ENCODE peak calls at places on chromosomes 12 and 14, in nine cellular contexts. One of them, this sample, is unnamed. For H3K27me3 and H3K36me3, the result is how much of the 10 kb centered on the place peaks cover.

GRCh38 chr12:27780612-27781408 is 774 bp upstream of the MANSC4 start:
- DNase-seq in heart right ventricle: no peak
- DNase-seq in WERI-Rb-1: peak
- DNase-seq in CD8-positive, alpha-beta T cell: peak
- DNase-seq in upper lobe of right lung: no peak
- DNase-seq in stomach: peak
- DNase-seq in ascending aorta: no peak
- DNase-seq in endodermal cell: peak
- DNase-seq in brain microvascular endothelial cell: peak
- DNase-seq in this sample: peak

GRCh38 chr12:9961901-9962300 is 9.3 kb upstream of the CLEC12A start:
- DNase-seq in upper lobe of right lung: no peak
- DNase-seq in WERI-Rb-1: no peak
- DNase-seq in CD8-positive, alpha-beta T cell: no peak
- DNase-seq in stomach: no peak
- DNase-seq in heart right ventricle: no peak
- DNase-seq in brain microvascular endothelial cell: no peak
- DNase-seq in ascending aorta: no peak
- DNase-seq in endodermal cell: no peak
- DNase-seq in this sample: no peak

GRCh38 chr14:105376521-105377440 is 21.6 kb upstream of the TEX22 start:
- DNase-seq in brain microvascular endothelial cell: no peak
- DNase-seq in upper lobe of right lung: no peak
- DNase-seq in ascending aorta: no peak
- DNase-seq in CD8-positive, alpha-beta T cell: no peak
- DNase-seq in endodermal cell: peak
- DNase-seq in heart right ventricle: no peak
- DNase-seq in WERI-Rb-1: no peak
- DNase-seq in stomach: no peak
- DNase-seq in this sample: no peak

GRCh38 chr12:20127401-20127800 is 240.9 kb upstream of the PDE3A start:
- DNase-seq in upper lobe of right lung: no peak
- DNase-seq in stomach: no peak
- DNase-seq in WERI-Rb-1: no peak
- DNase-seq in heart right ventricle: no peak
- DNase-seq in endodermal cell: no peak
- DNase-seq in ascending aorta: no peak
- DNase-seq in CD8-positive, alpha-beta T cell: no peak
- DNase-seq in brain microvascular endothelial cell: no peak
- DNase-seq in this sample: no peak

GRCh38 chr12:76685246-76685678 is 78.7 kb upstream of the ZDHHC17 start:
- DNase-seq in upper lobe of right lung: no peak
- DNase-seq in heart right ventricle: peak
- DNase-seq in CD8-positive, alpha-beta T cell: no peak
- DNase-seq in endodermal cell: peak
- DNase-seq in stomach: no peak
- DNase-seq in ascending aorta: no peak
- DNase-seq in WERI-Rb-1: no peak
- DNase-seq in brain microvascular endothelial cell: peak
- DNase-seq in this sample: peak

GRCh38 chr14:32077081-32078029 is at the start of gene ARHGAP5:
- DNase-seq in ascending aorta: peak
- DNase-seq in upper lobe of right lung: no peak
- DNase-seq in WERI-Rb-1: no peak
- DNase-seq in brain microvascular endothelial cell: peak
- DNase-seq in heart right ventricle: no peak
- DNase-seq in stomach: peak
- DNase-seq in endodermal cell: peak
- DNase-seq in CD8-positive, alpha-beta T cell: peak
- DNase-seq in this sample: no peak

GRCh38 chr12:107379852-107380567 is 286.7 kb upstream of the CRY1 start:
- DNase-seq in brain microvascular endothelial cell: peak
- DNase-seq in stomach: peak
- DNase-seq in CD8-positive, alpha-beta T cell: no peak
- DNase-seq in upper lobe of right lung: no peak
- DNase-seq in heart right ventricle: no peak
- DNase-seq in WERI-Rb-1: peak
- DNase-seq in ascending aorta: no peak
- DNase-seq in endodermal cell: no peak
- DNase-seq in this sample: peak

GRCh38 chr14:61911534-61911933 is 149.3 kb downstream of the SNAPC1 start:
- DNase-seq in brain microvascular endothelial cell: no peak
- DNase-seq in WERI-Rb-1: no peak
- DNase-seq in CD8-positive, alpha-beta T cell: no peak
- DNase-seq in stomach: no peak
- DNase-seq in endodermal cell: no peak
- DNase-seq in ascending aorta: no peak
- DNase-seq in heart right ventricle: no peak
- DNase-seq in upper lobe of right lung: no peak
- DNase-seq in this sample: no peak

GRCh38 chr14:69376439-69376838 is 21.7 kb downstream of the ERH start:
- DNase-seq in CD8-positive, alpha-beta T cell: no peak
- DNase-seq in ascending aorta: no peak
- DNase-seq in endodermal cell: no peak
- DNase-seq in brain microvascular endothelial cell: no peak
- DNase-seq in upper lobe of right lung: no peak
- DNase-seq in heart right ventricle: no peak
- DNase-seq in stomach: no peak
- DNase-seq in WERI-Rb-1: no peak
- DNase-seq in this sample: no peak

GRCh38 chr12:94055528-94055927 is 92.8 kb upstream of the PLXNC1 start:
- DNase-seq in WERI-Rb-1: no peak
- DNase-seq in brain microvascular endothelial cell: no peak
- DNase-seq in upper lobe of right lung: no peak
- DNase-seq in heart right ventricle: no peak
- DNase-seq in endodermal cell: no peak
- DNase-seq in CD8-positive, alpha-beta T cell: no peak
- DNase-seq in stomach: no peak
- DNase-seq in ascending aorta: no peak
- DNase-seq in this sample: no peak

GRCh38 chr12:12992418-12993175 is 7.5 kb downstream of the HEBP1 start:
- DNase-seq in CD8-positive, alpha-beta T cell: no peak
- DNase-seq in heart right ventricle: no peak
- DNase-seq in ascending aorta: peak
- DNase-seq in endodermal cell: no peak
- DNase-seq in stomach: peak
- DNase-seq in WERI-Rb-1: no peak
- DNase-seq in upper lobe of right lung: peak
- DNase-seq in brain microvascular endothelial cell: peak
- DNase-seq in this sample: peak
- H3K4me3 ChIP-seq in CD8-positive, alpha-beta T cell: no peak
- H3K4me3 ChIP-seq in heart right ventricle: peak
- H3K4me3 ChIP-seq in ascending aorta: no peak
- H3K4me3 ChIP-seq in endodermal cell: no peak
- H3K4me3 ChIP-seq in stomach: no peak
- H3K4me3 ChIP-seq in WERI-Rb-1: no peak
- H3K4me3 ChIP-seq in upper lobe of right lung: peak
- H3K4me3 ChIP-seq in brain microvascular endothelial cell: no peak
- H3K4me3 ChIP-seq in this sample: peak

GRCh38 chr12:64514456-64514855 is 62.5 kb downstream of the TBK1 start:
- DNase-seq in upper lobe of right lung: no peak
- DNase-seq in endodermal cell: no peak
- DNase-seq in CD8-positive, alpha-beta T cell: no peak
- DNase-seq in brain microvascular endothelial cell: no peak
- DNase-seq in stomach: no peak
- DNase-seq in WERI-Rb-1: no peak
- DNase-seq in ascending aorta: no peak
- DNase-seq in heart right ventricle: no peak
- DNase-seq in this sample: no peak
- H3K27me3 ChIP-seq in upper lobe of right lung: under half
- H3K27me3 ChIP-seq in endodermal cell: under half
- H3K27me3 ChIP-seq in CD8-positive, alpha-beta T cell: under half
- H3K27me3 ChIP-seq in brain microvascular endothelial cell: under half
- H3K27me3 ChIP-seq in stomach: under half
- H3K27me3 ChIP-seq in WERI-Rb-1: under half
- H3K27me3 ChIP-seq in ascending aorta: under half
- H3K27me3 ChIP-seq in heart right ventricle: under half
- H3K27me3 ChIP-seq in this sample: under half

DNA sequence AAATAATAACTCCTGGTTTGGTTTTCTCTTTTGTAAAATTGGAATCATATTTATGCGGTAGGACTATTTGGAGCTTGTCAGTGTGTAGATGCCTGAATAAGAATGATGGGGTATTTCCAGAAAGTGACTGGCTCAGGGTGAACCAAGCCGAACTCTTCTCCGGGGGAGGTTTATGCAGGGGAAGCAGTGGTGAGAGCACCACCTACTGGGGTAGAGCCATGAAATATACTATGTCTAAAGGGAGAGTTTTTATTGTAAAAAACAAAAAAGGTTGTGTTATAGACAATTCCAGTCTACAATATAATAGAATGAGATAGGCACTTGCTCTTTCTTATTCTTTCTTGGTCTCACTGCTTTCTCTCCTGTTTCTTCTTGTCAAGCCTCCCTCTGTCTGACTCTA is 222.9 kb upstream of the SLC16A7 start:
- DNase-seq in upper lobe of right lung: no peak
- DNase-seq in endodermal cell: peak
- DNase-seq in brain microvascular endothelial cell: peak
- DNase-seq in WERI-Rb-1: peak
- DNase-seq in ascending aorta: no peak
- DNase-seq in CD8-positive, alpha-beta T cell: no peak
- DNase-seq in stomach: no peak
- DNase-seq in heart right ventricle: no peak
- DNase-seq in this sample: no peak
- H3K36me3 ChIP-seq in upper lobe of right lung: under half
- H3K36me3 ChIP-seq in endodermal cell: under half
- H3K36me3 ChIP-seq in brain microvascular endothelial cell: under half
- H3K36me3 ChIP-seq in WERI-Rb-1: under half
- H3K36me3 ChIP-seq in ascending aorta: under half
- H3K36me3 ChIP-seq in CD8-positive, alpha-beta T cell: under half
- H3K36me3 ChIP-seq in stomach: under half
- H3K36me3 ChIP-seq in heart right ventricle: under half
- H3K36me3 ChIP-seq in this sample: under half

GRCh38 chr14:67270933-67271332 is 29.7 kb downstream of the PALS1 start:
- DNase-seq in stomach: no peak
- DNase-seq in endodermal cell: no peak
- DNase-seq in CD8-positive, alpha-beta T cell: no peak
- DNase-seq in brain microvascular endothelial cell: no peak
- DNase-seq in WERI-Rb-1: no peak
- DNase-seq in upper lobe of right lung: no peak
- DNase-seq in heart right ventricle: no peak
- DNase-seq in ascending aorta: no peak
- DNase-seq in this sample: no peak

GRCh38 chr14:67269338-67270060 is 28.3 kb downstream of the PALS1 start:
- DNase-seq in upper lobe of right lung: no peak
- DNase-seq in brain microvascular endothelial cell: peak
- DNase-seq in CD8-positive, alpha-beta T cell: no peak
- DNase-seq in endodermal cell: no peak
- DNase-seq in WERI-Rb-1: no peak
- DNase-seq in heart right ventricle: no peak
- DNase-seq in ascending aorta: no peak
- DNase-seq in stomach: no peak
- DNase-seq in this sample: no peak

GRCh38 chr14:67267929-67268328 is 26.7 kb downstream of the PALS1 start:
- DNase-seq in endodermal cell: no peak
- DNase-seq in stomach: no peak
- DNase-seq in CD8-positive, alpha-beta T cell: no peak
- DNase-seq in brain microvascular endothelial cell: no peak
- DNase-seq in upper lobe of right lung: no peak
- DNase-seq in heart right ventricle: no peak
- DNase-seq in ascending aorta: no peak
- DNase-seq in WERI-Rb-1: no peak
- DNase-seq in this sample: no peak

GRCh38 chr14:67270354-67270753 is 29.1 kb downstream of the PALS1 start:
- DNase-seq in upper lobe of right lung: no peak
- DNase-seq in CD8-positive, alpha-beta T cell: no peak
- DNase-seq in heart right ventricle: no peak
- DNase-seq in endodermal cell: no peak
- DNase-seq in brain microvascular endothelial cell: no peak
- DNase-seq in ascending aorta: no peak
- DNase-seq in stomach: no peak
- DNase-seq in WERI-Rb-1: no peak
- DNase-seq in this sample: no peak

DNA sequence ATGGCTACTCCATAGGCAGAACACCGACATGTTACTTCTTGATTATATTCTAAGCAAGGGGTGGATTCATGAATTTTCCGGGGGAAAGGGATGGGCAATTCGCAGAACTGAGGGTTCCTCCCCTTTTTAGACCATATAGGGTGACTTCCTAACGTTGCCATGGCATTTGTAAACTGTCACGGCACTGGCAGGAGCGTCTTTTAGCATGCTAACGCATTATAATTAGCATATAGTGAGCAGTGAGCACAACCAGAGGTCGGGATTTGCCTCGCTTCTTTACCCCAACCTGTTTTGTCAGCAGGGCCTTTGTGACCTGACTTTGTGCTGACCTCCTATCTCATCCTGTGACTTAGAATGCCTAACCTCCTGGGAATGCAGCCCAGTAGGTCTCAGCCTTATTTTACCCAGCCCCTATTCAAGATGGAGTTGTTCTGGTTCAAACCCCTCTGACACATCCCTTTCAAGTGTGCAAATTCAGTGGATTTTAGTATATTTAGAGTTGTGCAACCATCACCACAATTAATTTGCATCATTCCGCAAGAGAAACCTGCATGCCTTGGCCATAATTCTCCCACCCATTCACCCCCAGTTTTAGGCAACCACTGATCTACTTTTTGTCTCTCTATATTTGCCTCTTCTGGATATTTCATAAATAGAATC is 27.4 kb downstream of the PALS1 start:
- DNase-seq in CD8-positive, alpha-beta T cell: no peak
- DNase-seq in endodermal cell: peak
- DNase-seq in heart right ventricle: no peak
- DNase-seq in upper lobe of right lung: no peak
- DNase-seq in ascending aorta: no peak
- DNase-seq in brain microvascular endothelial cell: peak
- DNase-seq in WERI-Rb-1: no peak
- DNase-seq in stomach: no peak
- DNase-seq in this sample: no peak
- H3K4me3 ChIP-seq in CD8-positive, alpha-beta T cell: no peak
- H3K4me3 ChIP-seq in endodermal cell: peak
- H3K4me3 ChIP-seq in heart right ventricle: peak
- H3K4me3 ChIP-seq in upper lobe of right lung: no peak
- H3K4me3 ChIP-seq in ascending aorta: no peak
- H3K4me3 ChIP-seq in brain microvascular endothelial cell: peak
- H3K4me3 ChIP-seq in WERI-Rb-1: no peak
- H3K4me3 ChIP-seq in stomach: no peak
- H3K4me3 ChIP-seq in this sample: peak

DNA sequence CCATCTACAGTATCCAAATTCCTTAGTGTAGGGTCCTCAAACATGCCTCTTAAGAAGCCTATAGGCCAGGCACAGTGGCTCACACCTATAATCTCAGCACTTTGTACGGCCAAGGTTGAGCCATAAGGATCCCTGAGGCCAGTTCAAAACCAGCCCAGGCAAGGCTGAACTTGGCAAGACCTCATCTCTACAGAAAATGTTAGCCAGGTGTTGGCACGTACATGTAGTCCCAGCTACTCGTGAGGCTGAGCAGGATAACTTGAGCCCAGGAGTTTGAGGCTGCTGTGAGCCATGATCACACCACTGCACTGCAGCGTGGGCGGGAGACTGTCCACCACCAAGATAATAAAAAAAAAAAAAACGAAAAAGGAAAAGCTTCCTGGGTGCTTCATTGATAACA is 6.8 kb downstream of the CCDC59 start:
- DNase-seq in WERI-Rb-1: no peak
- DNase-seq in endodermal cell: no peak
- DNase-seq in heart right ventricle: no peak
- DNase-seq in upper lobe of right lung: no peak
- DNase-seq in brain microvascular endothelial cell: no peak
- DNase-seq in CD8-positive, alpha-beta T cell: no peak
- DNase-seq in stomach: no peak
- DNase-seq in ascending aorta: no peak
- DNase-seq in this sample: no peak
- H3K27me3 ChIP-seq in WERI-Rb-1: under half
- H3K27me3 ChIP-seq in endodermal cell: under half
- H3K27me3 ChIP-seq in heart right ventricle: under half
- H3K27me3 ChIP-seq in upper lobe of right lung: under half
- H3K27me3 ChIP-seq in brain microvascular endothelial cell: under half
- H3K27me3 ChIP-seq in CD8-positive, alpha-beta T cell: under half
- H3K27me3 ChIP-seq in stomach: under half
- H3K27me3 ChIP-seq in ascending aorta: under half
- H3K27me3 ChIP-seq in this sample: under half

GRCh38 chr12:21509768-21510167 is 8.2 kb downstream of the GOLT1B start:
- DNase-seq in CD8-positive, alpha-beta T cell: no peak
- DNase-seq in WERI-Rb-1: no peak
- DNase-seq in endodermal cell: no peak
- DNase-seq in brain microvascular endothelial cell: no peak
- DNase-seq in heart right ventricle: no peak
- DNase-seq in upper lobe of right lung: no peak
- DNase-seq in ascending aorta: no peak
- DNase-seq in stomach: no peak
- DNase-seq in this sample: no peak
- H3K36me3 ChIP-seq in CD8-positive, alpha-beta T cell: under half
- H3K36me3 ChIP-seq in WERI-Rb-1: under half
- H3K36me3 ChIP-seq in endodermal cell: half or more
- H3K36me3 ChIP-seq in brain microvascular endothelial cell: under half
- H3K36me3 ChIP-seq in heart right ventricle: half or more
- H3K36me3 ChIP-seq in upper lobe of right lung: half or more
- H3K36me3 ChIP-seq in ascending aorta: under half
- H3K36me3 ChIP-seq in stomach: under half
- H3K36me3 ChIP-seq in this sample: half or more

This sample was measured in MG63.